ENCODE peak calls at places on chromosomes 12 and 14, in six cellular contexts. H, B, Q, L, K and I are unnamed samples.

GRCh38 chr12:105057174-105057573 is 27.1 kb downstream of the ALDH1L2 start:
- DNase-seq in K (no peak), H (no peak), B (no peak), L (no peak), Q (no peak), I (no peak)

GRCh38 chr14:50677527-50678063 is 9.5 kb upstream of the SAV1 start:
- DNase-seq in K (no peak), H (no peak), B (no peak), Q (no peak), L (no peak), I (peak)

GRCh38 chr14:100410056-100410565 is 87.0 kb downstream of the SLC25A47 start:
- DNase-seq in K (no peak), H (no peak), L (no peak), Q (no peak), B (no peak), I (no peak)

GRCh38 chr12:12813120-12814101 is at the start of gene DDX47:
- DNase-seq in B (peak), K (peak), Q (peak), L (peak), H (peak), I (peak)

GRCh38 chr14:70190156-70190555 is 1.4 kb upstream of the SLC8A3 start:
- DNase-seq in L (no peak), H (no peak), Q (no peak), B (no peak), K (no peak), I (no peak)

GRCh38 chr14:76109087-76109880 is 42.4 kb upstream of the GPATCH2L start:
- DNase-seq in K (no peak), L (no peak), H (no peak), Q (no peak), B (no peak), I (no peak)

GRCh38 chr14:68172664-68173063 is 353.1 kb downstream of the RAD51B start:
- DNase-seq in B (no peak), L (no peak), K (peak), H (no peak), Q (no peak), I (no peak)

GRCh38 chr12:41013921-41014642 is 174.0 kb upstream of the PDZRN4 start:
- DNase-seq in L (no peak), B (no peak), K (no peak), H (no peak), Q (no peak), I (no peak)

GRCh38 chr12:526089-526488 is 66.3 kb downstream of the B4GALNT3 start:
- DNase-seq in B (no peak), K (no peak), H (no peak), Q (no peak), L (no peak), I (no peak)

GRCh38 chr12:6326316-6326959 is 15.4 kb downstream of the TNFRSF1A start:
- DNase-seq in K (no peak), B (no peak), Q (no peak), L (no peak), H (no peak), I (peak)

GRCh38 chr12:6950401-6950801 is 755 bp upstream of the PTPN6 start:
- DNase-seq in B (peak), K (no peak), H (peak), Q (no peak), L (peak), I (peak)

GRCh38 chr14:79967001-79967400 is 244.3 kb downstream of the DIO2 start:
- DNase-seq in H (no peak), K (no peak), Q (no peak), L (no peak), B (no peak), I (no peak)

GRCh38 chr14:69648480-69649414 is 37.4 kb downstream of the SUSD6 start:
- DNase-seq in K (no peak), H (no peak), B (no peak), Q (no peak), L (no peak), I (peak)

GRCh38 chr12:51335931-51336330 is 10.5 kb downstream of the CELA1 start:
- DNase-seq in Q (no peak), L (no peak), K (no peak), H (no peak), B (no peak), I (no peak)

GRCh38 chr12:64679487-64679983 is 69.2 kb downstream of the RASSF3 start:
- DNase-seq in L (peak), H (peak), K (no peak), B (peak), Q (peak), I (no peak)

GRCh38 chr12:9134981-9135628 is 19.4 kb upstream of the A2M start:
- DNase-seq in B (no peak), Q (no peak), H (no peak), L (no peak), K (no peak), I (peak)

GRCh38 chr12:13198921-13199320 is 2.4 kb downstream of the EMP1 start:
- DNase-seq in K (no peak), Q (no peak), H (no peak), B (no peak), L (no peak), I (no peak)

GRCh38 chr12:88556213-88556612 is 24.1 kb downstream of the KITLG start:
- DNase-seq in L (no peak), H (no peak), Q (no peak), K (no peak), B (no peak), I (no peak)

GRCh38 chr12:24537241-24537860 is 411.6 kb downstream of the BCAT1 start:
- DNase-seq in H (no peak), Q (no peak), K (no peak), L (no peak), B (no peak), I (no peak)

GRCh38 chr12:24133385-24133784 is 183.9 kb upstream of the SOX5 start:
- DNase-seq in Q (no peak), L (no peak), H (no peak), K (no peak), B (no peak), I (no peak)

GRCh38 chr12:76685246-76685678 is 78.7 kb upstream of the ZDHHC17 start:
- DNase-seq in Q (no peak), H (no peak), L (no peak), B (no peak), K (peak), I (no peak)

GRCh38 chr14:81485372-81485771 is 48.3 kb downstream of the SEL1L start:
- DNase-seq in K (no peak), Q (no peak), H (no peak), B (no peak), L (peak), I (no peak)

GRCh38 chr12:94571556-94571955 is 78.8 kb downstream of the TMCC3 start:
- DNase-seq in Q (no peak), B (no peak), H (no peak), L (no peak), K (no peak), I (no peak)

GRCh38 chr14:57362356-57362755 is 28.0 kb upstream of the NAA30 start:
- DNase-seq in Q (no peak), K (no peak), H (no peak), B (no peak), L (no peak), I (no peak)

GRCh38 chr12:52585951-52586350 is 12.3 kb upstream of the KRT74 start:
- DNase-seq in B (peak), L (peak), H (peak), K (no peak), Q (peak), I (no peak)

GRCh38 chr12:108112815-108113556 is 16.1 kb upstream of the WSCD2 start:
- DNase-seq in H (no peak), L (no peak), Q (no peak), K (no peak), B (no peak), I (no peak)

GRCh38 chr12:89059061-89059460 is 293.2 kb downstream of the DUSP6 start:
- DNase-seq in L (no peak), Q (no peak), K (no peak), B (no peak), H (no peak), I (no peak)

GRCh38 chr12:80857311-80857710 is 80.4 kb downstream of the LIN7A start:
- DNase-seq in H (no peak), Q (no peak), B (no peak), L (no peak), K (no peak), I (no peak)

GRCh38 chr12:96902076-96902475 is 5.0 kb upstream of the NEDD1 start:
- DNase-seq in L (no peak), B (no peak), K (no peak), Q (no peak), H (no peak), I (peak)

GRCh38 chr12:58105225-58106119 is 164.1 kb downstream of the ATP23 start:
- DNase-seq in H (no peak), Q (no peak), K (no peak), B (no peak), L (no peak), I (no peak)